ENCODE peak calls at places on chromosomes 1 and 21, in seven cellular contexts. M, W, U, E, H, B and S are unnamed samples.

GRCh38 chr1:27418326-27418761 is 25.9 kb downstream of the GPR3 start:
- DNase-seq in E (peak), W (no peak), B (no peak), H (no peak), U (peak), M (peak), S (peak)

GRCh38 chr1:55310517-55310927 is 95.4 kb upstream of the USP24 start:
- DNase-seq in W (no peak), E (peak), B (no peak), H (no peak), M (no peak), U (no peak), S (no peak)

GRCh38 chr1:110948038-110948810 is 15.5 kb downstream of the LRIF1 start:
- DNase-seq in U (no peak), W (no peak), E (no peak), B (no peak), M (no peak), H (no peak), S (no peak)

GRCh38 chr1:20255666-20256065 is 35.0 kb upstream of the VWA5B1 start:
- DNase-seq in B (no peak), M (no peak), H (no peak), E (no peak), W (peak), U (no peak), S (peak)

GRCh38 chr1:68954841-68955240 is 458.0 kb upstream of the DEPDC1 start:
- DNase-seq in E (no peak), W (no peak), M (no peak), B (no peak), H (no peak), U (no peak), S (no peak)

GRCh38 chr1:47703981-47704596 is 266.2 kb downstream of the FOXD2 start:
- DNase-seq in E (no peak), B (no peak), H (no peak), W (peak), M (no peak), U (no peak), S (no peak)

GRCh38 chr1:229509576-229509975 is 1.4 kb upstream of the NUP133 start:
- DNase-seq in W (no peak), M (no peak), E (no peak), H (no peak), U (no peak), B (no peak), S (no peak)

GRCh38 chr1:175377394-175377793 is 184.8 kb upstream of the KIAA0040 start:
- DNase-seq in W (peak), E (no peak), M (no peak), U (no peak), H (no peak), B (no peak), S (no peak)

GRCh38 chr1:156677616-156678596 is 699 bp upstream of the NES start:
- DNase-seq in M (no peak), W (peak), H (no peak), U (peak), B (peak), E (no peak), S (no peak)

GRCh38 chr1:246215505-246215893 is 291.6 kb downstream of the SMYD3 start:
- DNase-seq in M (no peak), U (no peak), B (no peak), E (no peak), W (no peak), H (no peak), S (no peak)

GRCh38 chr1:205317311-205317917 is 4.1 kb downstream of the NUAK2 start:
- DNase-seq in E (no peak), W (peak), B (no peak), H (no peak), M (no peak), U (peak), S (no peak)

GRCh38 chr1:181073638-181074037 is 14.9 kb upstream of the IER5 start:
- DNase-seq in W (no peak), U (no peak), M (no peak), B (peak), H (no peak), E (no peak), S (no peak)

GRCh38 chr1:107776898-107777663 is 187.9 kb downstream of the VAV3 start:
- DNase-seq in M (no peak), H (no peak), W (peak), E (no peak), B (no peak), U (no peak), S (no peak)

GRCh38 chr1:21045351-21045750 is 131.3 kb downstream of the EIF4G3 start:
- DNase-seq in B (no peak), W (no peak), E (no peak), H (no peak), U (no peak), M (no peak), S (no peak)

GRCh38 chr1:19423130-19423529 is 62.2 kb downstream of the CAPZB start:
- DNase-seq in E (no peak), B (no peak), U (no peak), M (no peak), W (no peak), H (no peak), S (no peak)

GRCh38 chr21:22892041-22892440 is 1893.8 kb downstream of the NCAM2 start:
- DNase-seq in H (no peak), B (no peak), M (no peak), U (no peak), E (no peak), W (no peak), S (no peak)

GRCh38 chr1:212062832-212063438 is 27.4 kb downstream of the DTL start:
- DNase-seq in E (peak), W (peak), B (no peak), M (no peak), H (no peak), U (no peak), S (no peak)

GRCh38 chr1:94961582-94961981 is 34.7 kb upstream of the CNN3 start:
- DNase-seq in M (no peak), B (no peak), W (no peak), E (no peak), H (no peak), U (no peak), S (no peak)

GRCh38 chr21:46294647-46295176 is 8.6 kb downstream of the YBEY start:
- DNase-seq in B (no peak), W (no peak), E (no peak), M (no peak), H (no peak), U (no peak), S (peak)

GRCh38 chr1:112956503-112957132 is 622 bp upstream of the SLC16A1 start:
- DNase-seq in M (no peak), B (no peak), H (no peak), E (no peak), U (no peak), W (peak), S (no peak)

GRCh38 chr1:59163268-59164092 is 133.4 kb upstream of the FGGY start:
- DNase-seq in U (no peak), B (no peak), W (peak), H (no peak), E (no peak), M (no peak), S (no peak)

GRCh38 chr21:46443910-46444309 is 14.8 kb upstream of the DIP2A start:
- DNase-seq in U (no peak), H (no peak), M (no peak), B (no peak), E (no peak), W (no peak), S (no peak)

GRCh38 chr1:15693371-15693770 is 9.3 kb downstream of the PLEKHM2 start:
- DNase-seq in B (no peak), W (peak), U (no peak), M (no peak), E (no peak), H (no peak), S (no peak)

GRCh38 chr1:178594133-178594532 is 81.2 kb downstream of the TEX35 start:
- DNase-seq in E (no peak), H (no peak), B (no peak), U (no peak), M (no peak), W (no peak), S (no peak)